ENCODE peak calls at places on chromosome 19, in ten cellular contexts. X is HCT116, O is stomach, D is IMR-90, P is adrenal gland, R is spleen, W is H1, G is breast epithelium, M is thyroid gland, Z is A549. C is an unnamed sample.

GRCh38 chr19:38335949-38336637 is 463 bp downstream of the CATSPERG start:
- DNase-seq in X (peak), O (peak), D (peak), P (peak), R (peak), W (peak), G (peak), M (peak), Z (peak), C (peak)

GRCh38 chr19:19865750-19866598 is at the start of gene ZNF253:
- DNase-seq in X (no peak), O (peak), D (peak), P (peak), R (peak), W (peak), G (peak), M (peak), Z (peak), C (peak)

GRCh38 chr19:1177322-1178114 is 3.5 kb upstream of the SBNO2 start:
- DNase-seq in X (peak), O (no peak), D (peak), P (no peak), R (no peak), W (no peak), G (no peak), M (no peak), Z (peak), C (peak)

GRCh38 chr19:2992958-2993357 is 15.6 kb downstream of the TLE6 start:
- DNase-seq in X (no peak), O (no peak), D (no peak), P (no peak), R (no peak), W (no peak), G (no peak), M (peak), Z (no peak), C (no peak)

GRCh38 chr19:5072115-5072514 is 103.2 kb downstream of the KDM4B start:
- DNase-seq in X (no peak), O (no peak), D (no peak), P (no peak), R (no peak), W (no peak), G (no peak), M (no peak), Z (no peak), C (no peak)

GRCh38 chr19:15737722-15738121 is at the start of gene OR10H3:
- DNase-seq in X (no peak), O (no peak), D (no peak), P (no peak), R (no peak), W (no peak), G (no peak), M (no peak), Z (no peak), C (no peak)

GRCh38 chr19:51681286-51681956 is 11.7 kb upstream of the SPACA6 start:
- DNase-seq in X (no peak), O (no peak), D (peak), P (no peak), R (no peak), W (no peak), G (no peak), M (no peak), Z (peak), C (no peak)

GRCh38 chr19:3556423-3556977 is 886 bp downstream of the MFSD12 start:
- DNase-seq in X (no peak), O (no peak), D (no peak), P (no peak), R (peak), W (peak), G (no peak), M (no peak), Z (no peak), C (no peak)

GRCh38 chr19:50899549-50899948 is 11.6 kb downstream of the KLK4 start:
- DNase-seq in X (no peak), O (no peak), D (no peak), P (no peak), R (no peak), W (no peak), G (no peak), M (no peak), Z (no peak), C (no peak)

GRCh38 chr19:6359942-6360341 is 1.4 kb upstream of the CLPP start:
- DNase-seq in X (no peak), O (no peak), D (no peak), P (no peak), R (no peak), W (no peak), G (no peak), M (no peak), Z (no peak), C (no peak)

GRCh38 chr19:54391589-54392061 is 23.6 kb upstream of the TTYH1 start:
- DNase-seq in X (no peak), O (no peak), D (no peak), P (no peak), R (no peak), W (peak), G (no peak), M (no peak), Z (peak), C (no peak)

GRCh38 chr19:51799311-51799997 is 4.5 kb downstream of the FPR3 start:
- DNase-seq in X (no peak), O (peak), D (peak), P (peak), R (peak), W (no peak), G (peak), M (peak), Z (peak), C (peak)

GRCh38 chr19:34171539-34171876 is 796 bp upstream of the LSM14A start:
- DNase-seq in X (no peak), O (no peak), D (peak), P (peak), R (no peak), W (no peak), G (no peak), M (no peak), Z (no peak), C (no peak)

GRCh38 chr19:15264061-15264932 is 32.0 kb upstream of the EPHX3 start:
- DNase-seq in X (peak), O (peak), D (peak), P (peak), R (peak), W (peak), G (peak), M (peak), Z (peak), C (peak)

GRCh38 chr19:12692960-12693359 is 3.5 kb downstream of the FBXW9 start:
- DNase-seq in X (no peak), O (no peak), D (no peak), P (no peak), R (no peak), W (no peak), G (no peak), M (no peak), Z (no peak), C (no peak)

GRCh38 chr19:33998739-33999345 is 173.5 kb upstream of the LSM14A start:
- DNase-seq in X (no peak), O (no peak), D (no peak), P (no peak), R (no peak), W (no peak), G (no peak), M (no peak), Z (peak), C (no peak)

GRCh38 chr19:6509118-6509971 is 7.2 kb upstream of the TUBB4A start:
- DNase-seq in X (no peak), O (peak), D (no peak), P (peak), R (peak), W (no peak), G (no peak), M (no peak), Z (peak), C (no peak)

GRCh38 chr19:18895038-18895827 is 725 bp downstream of the CERS1 start:
- DNase-seq in X (peak), O (no peak), D (no peak), P (peak), R (peak), W (peak), G (no peak), M (peak), Z (peak), C (no peak)

GRCh38 chr19:16026131-16026530 is 50.2 kb upstream of the TPM4 start:
- DNase-seq in X (no peak), O (no peak), D (no peak), P (no peak), R (peak), W (no peak), G (no peak), M (no peak), Z (no peak), C (no peak)

GRCh38 chr19:51311388-51312257 is at the start of gene IGLON5:
- DNase-seq in X (no peak), O (no peak), D (no peak), P (no peak), R (peak), W (no peak), G (no peak), M (no peak), Z (no peak), C (no peak)

GRCh38 chr19:7304200-7304599 is 10.0 kb upstream of the INSR start:
- DNase-seq in X (no peak), O (no peak), D (no peak), P (no peak), R (peak), W (no peak), G (no peak), M (no peak), Z (no peak), C (no peak)

GRCh38 chr19:4369109-4369887 is 25.9 kb downstream of the MPND start:
- DNase-seq in X (no peak), O (peak), D (no peak), P (no peak), R (peak), W (peak), G (peak), M (peak), Z (no peak), C (peak)

GRCh38 chr19:38869836-38870607 is 8.1 kb downstream of the RINL start:
- DNase-seq in X (no peak), O (peak), D (peak), P (peak), R (peak), W (peak), G (peak), M (peak), Z (peak), C (peak)

GRCh38 chr19:41457241-41457640 is 14.3 kb downstream of the ERICH4 start:
- DNase-seq in X (no peak), O (no peak), D (no peak), P (no peak), R (no peak), W (no peak), G (no peak), M (no peak), Z (no peak), C (no peak)

GRCh38 chr19:32091196-32091595 is 254.2 kb upstream of the ZNF507 start:
- DNase-seq in X (no peak), O (no peak), D (no peak), P (no peak), R (no peak), W (no peak), G (no peak), M (no peak), Z (no peak), C (no peak)
- TF ChIP-seq CTCF in X (no peak), O (no peak), D (no peak), P (no peak), R (no peak), W (no peak), G (no peak), M (no peak), Z (no peak), C (no peak)

DNA sequence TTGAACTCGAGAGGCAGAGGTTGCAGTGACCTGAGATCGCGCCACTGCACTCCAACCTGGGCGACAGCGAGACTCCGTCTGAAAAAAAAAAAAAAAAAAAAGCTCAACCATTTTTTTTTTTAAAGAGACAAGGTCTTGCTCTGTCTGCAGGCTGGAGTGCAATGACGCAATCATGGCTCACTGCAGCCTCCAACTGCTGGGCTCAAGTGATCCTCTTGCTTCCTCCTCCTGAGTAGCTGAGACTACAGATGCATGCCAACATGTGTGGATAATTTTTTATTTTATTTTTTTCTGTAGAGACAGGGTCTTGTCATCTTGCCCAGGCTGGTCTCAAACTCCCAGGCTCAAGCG is 10.3 kb downstream of the EHD2 start:
- DNase-seq in X (no peak), O (peak), D (peak), P (peak), R (no peak), W (no peak), G (peak), M (peak), Z (peak), C (peak)
- H3K27ac ChIP-seq in X (no peak), O (peak), D (peak), P (peak), R (no peak), W (no peak), G (peak), M (no peak), Z (peak), C (peak)

GRCh38 chr19:13763300-13763699 is 1.0 kb upstream of the MRI1 start:
- DNase-seq in X (no peak), O (no peak), D (no peak), P (no peak), R (no peak), W (no peak), G (no peak), M (no peak), Z (no peak), C (no peak)
- TF ChIP-seq POLR2A in X (no peak), O (no peak), D (no peak), P (no peak), R (no peak), W (no peak), G (no peak), M (no peak), Z (no peak), C (no peak)

DNA sequence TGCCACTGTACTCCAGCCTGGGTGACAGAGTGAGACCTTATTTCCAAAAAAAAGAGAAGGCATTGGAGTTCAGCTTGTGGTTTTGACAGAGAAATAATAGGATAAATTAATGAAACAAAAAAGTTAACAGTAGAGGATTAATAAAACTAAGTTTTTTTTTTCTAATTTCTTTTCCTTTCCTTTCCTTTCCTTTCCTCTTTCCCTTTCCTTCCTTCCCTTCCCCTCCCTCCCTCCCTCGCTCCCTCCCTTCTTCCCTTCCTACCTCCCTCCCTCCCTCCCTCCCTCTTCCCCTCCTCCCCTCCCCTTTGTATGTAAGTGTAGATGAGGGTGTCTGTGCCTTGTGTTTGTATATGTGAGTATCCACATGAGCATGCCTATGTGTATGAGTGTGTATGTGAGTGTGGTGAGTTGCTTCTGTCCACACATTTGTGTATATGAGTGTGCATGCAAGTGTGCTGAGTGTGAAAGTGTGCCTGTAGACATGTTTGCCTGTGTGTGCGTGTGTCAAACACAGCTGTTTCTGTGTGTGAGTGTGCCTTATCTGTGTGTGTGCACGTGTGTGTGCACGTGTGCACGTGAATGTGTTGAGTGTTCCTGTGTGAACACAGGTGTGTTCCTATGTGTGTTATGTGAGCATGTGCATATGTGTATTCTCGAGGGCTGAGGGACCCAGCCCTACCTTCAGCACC is 12.5 kb upstream of the MZF1 start:
- DNase-seq in X (no peak), O (no peak), D (peak), P (peak), R (no peak), W (no peak), G (no peak), M (no peak), Z (no peak), C (no peak)
- TF ChIP-seq CTCF in X (no peak), O (no peak), D (no peak), P (no peak), R (no peak), W (no peak), G (no peak), M (no peak), Z (no peak), C (no peak)